ENCODE peak calls at places on chromosome 14, in four cellular contexts. M is Caco-2; I is CD8-positive, alpha-beta T cell; G is fibroblast of lung. O is an unnamed sample. For H3K36me3, the result is how much of the 10 kb centered on the place peaks cover.

GRCh38 chr14:23703027-23703426 is 66.9 kb downstream of the DHRS2 start:
- DNase-seq in G (no peak), M (no peak), I (no peak), O (no peak)

GRCh38 chr14:61609885-61610284 is 85.4 kb upstream of the HIF1A start:
- DNase-seq in G (peak), M (no peak), I (no peak), O (no peak)

GRCh38 chr14:94313991-94314655 is 9.0 kb downstream of the SERPINA6 start:
- DNase-seq in I (no peak), M (no peak), G (peak), O (no peak)

GRCh38 chr14:49858383-49858782 is 5.8 kb upstream of the NEMF start:
- DNase-seq in I (no peak), M (no peak), G (no peak), O (peak)

GRCh38 chr14:67447033-67447381 is 35.0 kb upstream of the PLEK2 start:
- DNase-seq in G (no peak), M (no peak), I (no peak), O (no peak)

GRCh38 chr14:61197416-61197815 is 83.7 kb downstream of the TMEM30B start:
- DNase-seq in M (no peak), G (no peak), I (no peak), O (no peak)

GRCh38 chr14:23057757-23058653 is 685 bp upstream of the CDH24 start:
- DNase-seq in G (peak), M (peak), I (peak), O (peak)

GRCh38 chr14:95068091-95068490 is 89.2 kb downstream of the DICER1 start:
- DNase-seq in I (no peak), G (no peak), M (no peak), O (no peak)

GRCh38 chr14:99261916-99262787 is 9.8 kb downstream of the BCL11B start:
- DNase-seq in M (no peak), I (peak), G (no peak), O (no peak)

GRCh38 chr14:51369814-51370213 is 129.8 kb downstream of the TMX1 start:
- DNase-seq in I (no peak), G (no peak), M (no peak), O (no peak)
- TF ChIP-seq CTCF in I (peak), G (no peak), M (no peak), O (peak)

GRCh38 chr14:53437858-53438257 is 284.7 kb upstream of the DDHD1 start:
- DNase-seq in M (peak), I (no peak), G (no peak), O (no peak)

GRCh38 chr14:53430870-53431269 is 277.7 kb upstream of the DDHD1 start:
- DNase-seq in G (no peak), M (no peak), I (no peak), O (no peak)

DNA sequence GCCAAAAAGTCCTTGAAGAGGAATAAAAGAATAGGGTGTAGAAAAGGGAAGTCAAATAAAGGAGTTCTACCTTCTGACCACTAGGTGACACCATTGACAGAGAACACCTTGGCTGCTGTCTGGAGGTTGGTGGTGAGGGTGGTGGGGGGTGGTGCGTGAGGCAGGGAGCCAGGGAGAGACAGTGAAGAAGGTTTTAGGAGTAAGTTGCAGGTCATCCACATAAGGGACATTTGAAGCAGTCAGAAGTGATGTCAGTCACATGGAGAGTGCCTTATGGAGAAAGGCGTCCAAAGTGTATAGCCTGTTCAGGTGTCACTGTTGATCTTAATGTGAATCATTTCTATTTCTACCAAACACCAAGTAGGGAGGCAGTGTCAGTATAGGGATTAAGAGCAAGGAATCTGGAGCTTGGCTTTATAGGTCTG is 279.3 kb upstream of the DDHD1 start:
- DNase-seq in G (peak), I (no peak), M (peak), O (peak)
- H3K4me3 ChIP-seq in G (no peak), I (no peak), M (no peak), O (no peak)

GRCh38 chr14:104359301-104359968 is 220.1 kb upstream of the C14orf180 start:
- DNase-seq in M (peak), I (no peak), G (no peak), O (no peak)

GRCh38 chr14:104358528-104359300 is 220.3 kb downstream of the KIF26A start:
- DNase-seq in M (peak), I (no peak), G (no peak), O (no peak)

GRCh38 chr14:104355949-104356737 is 217.8 kb downstream of the KIF26A start:
- DNase-seq in G (no peak), I (no peak), M (peak), O (no peak)

GRCh38 chr14:104356738-104357688 is 218.6 kb downstream of the KIF26A start:
- DNase-seq in M (no peak), G (no peak), I (no peak), O (no peak)

DNA sequence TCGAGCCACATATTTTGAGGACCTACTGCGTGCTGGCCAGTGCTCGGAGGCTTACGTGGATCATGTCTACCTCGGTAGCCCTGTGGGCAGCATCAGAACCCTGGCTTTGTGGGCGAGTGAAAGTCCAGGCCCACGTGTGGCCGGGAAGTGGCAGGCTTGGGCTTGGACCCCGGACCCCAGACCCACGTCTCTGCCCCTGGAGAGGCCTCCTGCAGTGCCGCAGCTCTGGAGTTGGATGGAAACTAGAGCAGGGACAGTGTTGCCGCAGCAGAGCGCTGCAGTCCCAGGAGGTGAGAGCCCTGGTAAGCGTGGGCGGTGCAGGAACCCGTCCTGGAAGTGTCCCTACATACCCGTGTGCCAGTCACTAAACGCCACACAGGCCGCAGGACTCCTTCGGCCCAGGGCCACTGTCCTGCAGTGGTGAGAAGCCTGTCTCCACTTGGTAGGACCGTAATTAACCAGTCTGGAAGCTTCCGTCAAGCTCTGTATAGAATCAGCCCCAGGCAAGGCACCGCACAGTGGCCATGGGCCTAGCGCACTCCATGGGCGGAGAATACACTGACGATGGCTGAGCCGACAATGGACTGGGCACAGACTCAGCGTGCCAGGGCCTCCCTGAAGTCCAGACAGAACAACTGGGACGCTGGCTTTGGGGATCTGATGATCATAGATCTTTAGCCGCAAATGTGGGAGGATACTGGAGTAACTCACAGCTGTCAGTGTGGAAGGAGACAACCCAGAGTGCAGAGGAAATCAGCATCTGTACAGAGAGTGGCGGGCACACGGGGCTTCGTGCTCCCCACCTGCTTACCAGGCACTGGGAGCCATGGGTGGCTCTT is 219.5 kb downstream of the KIF26A start:
- DNase-seq in G (no peak), I (no peak), M (no peak), O (no peak)
- H3K36me3 ChIP-seq in G (under half), I (under half), M (under half), O (under half)

DNA sequence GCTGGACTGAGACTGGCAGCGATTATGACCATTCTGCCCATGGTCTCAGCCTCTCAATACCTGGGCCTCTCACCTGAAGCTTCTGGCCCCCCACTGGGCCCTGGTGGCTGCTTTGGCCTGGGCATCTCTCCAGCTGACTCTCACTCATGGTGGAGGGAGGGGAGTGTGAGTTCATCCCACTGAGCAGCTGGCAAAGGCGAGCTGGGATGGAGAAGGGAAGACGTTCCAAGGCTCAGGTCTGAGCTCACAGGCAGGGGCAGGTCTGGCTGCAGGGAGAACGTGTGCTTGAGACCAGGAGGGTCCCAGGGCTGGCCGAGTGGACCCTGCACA is 103.5 kb downstream of the TMEM121 start:
- DNase-seq in G (no peak), M (no peak), I (no peak), O (no peak)
- TF ChIP-seq CTCF in G (no peak), M (no peak), I (no peak), O (no peak)

DNA sequence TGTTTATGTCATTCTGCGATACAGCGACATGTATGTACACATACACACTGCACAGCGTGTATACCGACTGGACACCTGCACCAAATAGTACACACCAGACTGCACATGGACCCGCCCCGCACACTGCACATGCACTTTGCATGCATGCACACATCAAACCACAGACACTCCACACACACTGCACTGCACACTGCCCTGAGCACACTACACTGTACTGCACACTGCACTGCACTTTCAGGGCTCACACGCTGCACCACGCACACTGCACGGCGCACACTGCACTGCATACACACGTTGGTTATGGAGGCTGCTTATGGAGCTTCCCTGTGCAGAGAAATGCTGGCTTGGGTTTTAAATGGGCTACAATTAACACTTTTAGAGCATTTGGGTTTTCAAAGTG is 1.6 kb downstream of the PAPLN start:
- DNase-seq in I (no peak), M (no peak), G (no peak), O (no peak)
- H3K4me3 ChIP-seq in I (no peak), M (no peak), G (no peak), O (no peak)

DNA sequence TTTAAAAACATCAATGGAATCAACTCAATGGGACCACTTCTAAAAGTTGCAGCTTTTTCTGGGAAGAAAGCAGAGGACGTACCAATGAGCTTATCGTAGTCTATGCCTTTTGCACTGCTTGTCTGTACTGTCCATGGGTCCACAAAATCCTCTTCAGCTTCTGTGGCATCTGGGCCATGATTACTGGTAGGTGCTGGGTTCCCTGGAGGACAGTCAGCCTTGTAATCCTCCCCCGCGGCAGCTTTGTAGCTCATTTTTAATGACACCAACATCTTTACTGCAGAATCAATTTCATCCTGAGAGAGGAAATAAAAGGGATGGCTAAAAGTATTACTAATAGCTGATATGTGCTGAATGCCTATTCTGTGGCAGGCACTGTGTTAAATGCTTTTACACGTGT is 38.5 kb downstream of the SLC25A47 start:
- DNase-seq in G (no peak), M (no peak), I (no peak), O (no peak)
- H3K36me3 ChIP-seq in G (under half), M (under half), I (under half), O (under half)

DNA sequence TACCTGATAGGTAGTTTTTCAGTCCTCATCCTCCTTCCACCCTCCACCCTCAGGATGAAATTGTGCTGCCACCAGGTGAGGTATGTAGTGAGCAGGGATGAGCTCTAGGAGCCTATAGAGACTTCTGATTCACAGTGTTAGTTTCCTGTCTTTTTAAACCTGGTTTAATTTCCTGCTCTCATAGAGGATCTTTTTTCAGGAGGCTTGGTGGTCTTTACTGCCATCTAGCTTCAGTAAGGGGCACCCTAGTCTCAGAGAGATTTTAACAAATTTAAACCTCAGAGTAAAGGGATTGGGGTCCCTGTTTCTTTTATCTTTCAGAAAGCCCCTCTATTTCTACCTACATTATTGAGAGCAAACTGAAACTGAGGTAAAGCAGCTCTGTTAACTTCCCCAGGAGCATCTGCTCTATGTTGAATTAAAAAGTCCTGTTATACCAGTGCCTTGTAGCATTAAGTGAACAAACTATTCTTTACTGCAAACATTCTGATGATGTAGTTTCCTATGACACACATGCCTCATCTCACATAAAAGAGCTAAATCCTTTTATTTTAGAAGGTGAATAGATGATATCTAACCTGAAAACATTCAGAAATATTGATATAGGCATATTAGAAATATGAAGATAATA is 172.2 kb upstream of the DDHD1 start:
- DNase-seq in M (no peak), I (no peak), G (peak), O (no peak)
- TF ChIP-seq CTCF in M (peak), I (no peak), G (peak), O (peak)

GRCh38 chr14:103729496-103730448 is 14.2 kb downstream of the ZFYVE21 start:
- DNase-seq in G (no peak), I (no peak), M (no peak), O (no peak)
- H3K4me3 ChIP-seq in G (no peak), I (no peak), M (no peak), O (no peak)

GRCh38 chr14:22047105-22047504 is 373.5 kb upstream of the OR4E1 start:
- DNase-seq in I (no peak), M (no peak), G (no peak), O (no peak)
- H3K36me3 ChIP-seq in I (under half), M (under half), G (under half), O (under half)

GRCh38 chr14:57378661-57379060 is 11.7 kb upstream of the NAA30 start:
- DNase-seq in M (no peak), G (peak), I (no peak), O (no peak)
- TF ChIP-seq CTCF in M (no peak), G (no peak), I (no peak), O (no peak)